ENCODE peak calls at places on chromosome 21, in ten cellular contexts. One of them, this sample, is unnamed.

GRCh38 chr21:31988492-31989285 is 115.9 kb downstream of the HUNK start:
- DNase-seq in mucosa of descending colon: no peak
- DNase-seq in activated CD4-positive, alpha-beta T cell treated with anti-CD3 and anti-CD28 coated beads for 36 hours: no peak
- DNase-seq in OCI-M1: no peak
- DNase-seq in lower leg skin: peak; percentile 76
- DNase-seq in glomerular endothelial cell: no peak
- DNase-seq in IMR-90: peak; percentile 32
- DNase-seq in stimulated activated CD8-positive, alpha-beta memory T cell treated with anti-CD3 and anti-CD28 coated beads, Interleukin-12 subunit alpha, Interleukin-12 subunit beta, amount 100 ng/mL, for 4 hours: no peak
- DNase-seq in activated CD8-positive, alpha-beta T cell treated with anti-CD3 and anti-CD28 coated beads for 36 hours: no peak
- DNase-seq in HTR-8/SVneo: no peak
- DNase-seq in this sample: no peak

GRCh38 chr21:45848352-45848751 is 133.2 kb upstream of the COL6A1 start:
- DNase-seq in mucosa of descending colon: no peak
- DNase-seq in activated CD4-positive, alpha-beta T cell treated with anti-CD3 and anti-CD28 coated beads for 36 hours: no peak
- DNase-seq in OCI-M1: no peak
- DNase-seq in lower leg skin: no peak
- DNase-seq in glomerular endothelial cell: no peak
- DNase-seq in IMR-90: no peak
- DNase-seq in stimulated activated CD8-positive, alpha-beta memory T cell treated with anti-CD3 and anti-CD28 coated beads, Interleukin-12 subunit alpha, Interleukin-12 subunit beta, amount 100 ng/mL, for 4 hours: no peak
- DNase-seq in activated CD8-positive, alpha-beta T cell treated with anti-CD3 and anti-CD28 coated beads for 36 hours: no peak
- DNase-seq in HTR-8/SVneo: no peak
- DNase-seq in this sample: no peak

GRCh38 chr21:34933609-34934345 is 115.3 kb downstream of the RUNX1 start:
- DNase-seq in mucosa of descending colon: no peak
- DNase-seq in activated CD4-positive, alpha-beta T cell treated with anti-CD3 and anti-CD28 coated beads for 36 hours: peak; percentile 40
- DNase-seq in OCI-M1: peak; percentile 86
- DNase-seq in lower leg skin: no peak
- DNase-seq in glomerular endothelial cell: no peak
- DNase-seq in IMR-90: no peak
- DNase-seq in stimulated activated CD8-positive, alpha-beta memory T cell treated with anti-CD3 and anti-CD28 coated beads, Interleukin-12 subunit alpha, Interleukin-12 subunit beta, amount 100 ng/mL, for 4 hours: no peak
- DNase-seq in activated CD8-positive, alpha-beta T cell treated with anti-CD3 and anti-CD28 coated beads for 36 hours: peak; percentile 49
- DNase-seq in HTR-8/SVneo: no peak
- DNase-seq in this sample: no peak

GRCh38 chr21:26041441-26042180 is 129.0 kb downstream of the APP start:
- DNase-seq in mucosa of descending colon: no peak
- DNase-seq in activated CD4-positive, alpha-beta T cell treated with anti-CD3 and anti-CD28 coated beads for 36 hours: no peak
- DNase-seq in OCI-M1: no peak
- DNase-seq in lower leg skin: no peak
- DNase-seq in glomerular endothelial cell: no peak
- DNase-seq in IMR-90: peak; percentile 63
- DNase-seq in stimulated activated CD8-positive, alpha-beta memory T cell treated with anti-CD3 and anti-CD28 coated beads, Interleukin-12 subunit alpha, Interleukin-12 subunit beta, amount 100 ng/mL, for 4 hours: no peak
- DNase-seq in activated CD8-positive, alpha-beta T cell treated with anti-CD3 and anti-CD28 coated beads for 36 hours: no peak
- DNase-seq in HTR-8/SVneo: peak; percentile 11
- DNase-seq in this sample: no peak

GRCh38 chr21:43986544-43987451 is 25.3 kb upstream of the TRAPPC10 start:
- DNase-seq in mucosa of descending colon: no peak
- DNase-seq in activated CD4-positive, alpha-beta T cell treated with anti-CD3 and anti-CD28 coated beads for 36 hours: no peak
- DNase-seq in OCI-M1: no peak
- DNase-seq in lower leg skin: no peak
- DNase-seq in glomerular endothelial cell: no peak
- DNase-seq in IMR-90: no peak
- DNase-seq in stimulated activated CD8-positive, alpha-beta memory T cell treated with anti-CD3 and anti-CD28 coated beads, Interleukin-12 subunit alpha, Interleukin-12 subunit beta, amount 100 ng/mL, for 4 hours: no peak
- DNase-seq in activated CD8-positive, alpha-beta T cell treated with anti-CD3 and anti-CD28 coated beads for 36 hours: no peak
- DNase-seq in HTR-8/SVneo: no peak
- DNase-seq in this sample: no peak

GRCh38 chr21:43294194-43294902 is 125.5 kb downstream of the CRYAA start:
- DNase-seq in mucosa of descending colon: peak; percentile 22
- DNase-seq in activated CD4-positive, alpha-beta T cell treated with anti-CD3 and anti-CD28 coated beads for 36 hours: no peak
- DNase-seq in OCI-M1: no peak
- DNase-seq in lower leg skin: no peak
- DNase-seq in glomerular endothelial cell: no peak
- DNase-seq in IMR-90: no peak
- DNase-seq in stimulated activated CD8-positive, alpha-beta memory T cell treated with anti-CD3 and anti-CD28 coated beads, Interleukin-12 subunit alpha, Interleukin-12 subunit beta, amount 100 ng/mL, for 4 hours: no peak
- DNase-seq in activated CD8-positive, alpha-beta T cell treated with anti-CD3 and anti-CD28 coated beads for 36 hours: no peak
- DNase-seq in HTR-8/SVneo: no peak
- DNase-seq in this sample: no peak

GRCh38 chr21:38869946-38870345 is 64.2 kb downstream of the ETS2 start:
- DNase-seq in mucosa of descending colon: no peak
- DNase-seq in activated CD4-positive, alpha-beta T cell treated with anti-CD3 and anti-CD28 coated beads for 36 hours: no peak
- DNase-seq in OCI-M1: peak; percentile 36
- DNase-seq in lower leg skin: no peak
- DNase-seq in glomerular endothelial cell: no peak
- DNase-seq in IMR-90: peak; percentile 71
- DNase-seq in stimulated activated CD8-positive, alpha-beta memory T cell treated with anti-CD3 and anti-CD28 coated beads, Interleukin-12 subunit alpha, Interleukin-12 subunit beta, amount 100 ng/mL, for 4 hours: no peak
- DNase-seq in activated CD8-positive, alpha-beta T cell treated with anti-CD3 and anti-CD28 coated beads for 36 hours: no peak
- DNase-seq in HTR-8/SVneo: no peak
- DNase-seq in this sample: no peak

GRCh38 chr21:44510508-44511218 is 29.3 kb downstream of the KRTAP10-1 start:
- DNase-seq in mucosa of descending colon: peak; percentile 69
- DNase-seq in activated CD4-positive, alpha-beta T cell treated with anti-CD3 and anti-CD28 coated beads for 36 hours: peak; percentile 89
- DNase-seq in OCI-M1: peak; percentile 80
- DNase-seq in lower leg skin: no peak
- DNase-seq in glomerular endothelial cell: no peak
- DNase-seq in IMR-90: no peak
- DNase-seq in stimulated activated CD8-positive, alpha-beta memory T cell treated with anti-CD3 and anti-CD28 coated beads, Interleukin-12 subunit alpha, Interleukin-12 subunit beta, amount 100 ng/mL, for 4 hours: peak; percentile 60
- DNase-seq in activated CD8-positive, alpha-beta T cell treated with anti-CD3 and anti-CD28 coated beads for 36 hours: peak; percentile 78
- DNase-seq in HTR-8/SVneo: peak; percentile 74
- DNase-seq in this sample: peak; percentile 50

GRCh38 chr21:39073063-39073462 is 110.2 kb downstream of the PSMG1 start:
- DNase-seq in mucosa of descending colon: no peak
- DNase-seq in activated CD4-positive, alpha-beta T cell treated with anti-CD3 and anti-CD28 coated beads for 36 hours: no peak
- DNase-seq in OCI-M1: no peak
- DNase-seq in lower leg skin: no peak
- DNase-seq in glomerular endothelial cell: no peak
- DNase-seq in IMR-90: no peak
- DNase-seq in stimulated activated CD8-positive, alpha-beta memory T cell treated with anti-CD3 and anti-CD28 coated beads, Interleukin-12 subunit alpha, Interleukin-12 subunit beta, amount 100 ng/mL, for 4 hours: no peak
- DNase-seq in activated CD8-positive, alpha-beta T cell treated with anti-CD3 and anti-CD28 coated beads for 36 hours: no peak
- DNase-seq in HTR-8/SVneo: no peak
- DNase-seq in this sample: no peak

GRCh38 chr21:14480601-14481000 is 65.5 kb downstream of the SAMSN1 start:
- DNase-seq in mucosa of descending colon: no peak
- DNase-seq in activated CD4-positive, alpha-beta T cell treated with anti-CD3 and anti-CD28 coated beads for 36 hours: no peak
- DNase-seq in OCI-M1: no peak
- DNase-seq in lower leg skin: no peak
- DNase-seq in glomerular endothelial cell: no peak
- DNase-seq in IMR-90: no peak
- DNase-seq in stimulated activated CD8-positive, alpha-beta memory T cell treated with anti-CD3 and anti-CD28 coated beads, Interleukin-12 subunit alpha, Interleukin-12 subunit beta, amount 100 ng/mL, for 4 hours: no peak
- DNase-seq in activated CD8-positive, alpha-beta T cell treated with anti-CD3 and anti-CD28 coated beads for 36 hours: no peak
- DNase-seq in HTR-8/SVneo: no peak
- DNase-seq in this sample: no peak

GRCh38 chr21:14773777-14774345 is 227.7 kb upstream of the SAMSN1 start:
- DNase-seq in mucosa of descending colon: peak; percentile 19
- DNase-seq in activated CD4-positive, alpha-beta T cell treated with anti-CD3 and anti-CD28 coated beads for 36 hours: peak; percentile 75
- DNase-seq in OCI-M1: peak; percentile 92
- DNase-seq in lower leg skin: no peak
- DNase-seq in glomerular endothelial cell: peak; percentile 29
- DNase-seq in IMR-90: no peak
- DNase-seq in stimulated activated CD8-positive, alpha-beta memory T cell treated with anti-CD3 and anti-CD28 coated beads, Interleukin-12 subunit alpha, Interleukin-12 subunit beta, amount 100 ng/mL, for 4 hours: peak; percentile 3
- DNase-seq in activated CD8-positive, alpha-beta T cell treated with anti-CD3 and anti-CD28 coated beads for 36 hours: peak; percentile 79
- DNase-seq in HTR-8/SVneo: peak; percentile 9
- DNase-seq in this sample: peak; percentile 44

GRCh38 chr21:17775431-17776126 is 43.6 kb downstream of the C21orf91 start:
- DNase-seq in mucosa of descending colon: peak; percentile 76
- DNase-seq in activated CD4-positive, alpha-beta T cell treated with anti-CD3 and anti-CD28 coated beads for 36 hours: peak; percentile 69
- DNase-seq in OCI-M1: no peak
- DNase-seq in lower leg skin: no peak
- DNase-seq in glomerular endothelial cell: no peak
- DNase-seq in IMR-90: no peak
- DNase-seq in stimulated activated CD8-positive, alpha-beta memory T cell treated with anti-CD3 and anti-CD28 coated beads, Interleukin-12 subunit alpha, Interleukin-12 subunit beta, amount 100 ng/mL, for 4 hours: peak; percentile 56
- DNase-seq in activated CD8-positive, alpha-beta T cell treated with anti-CD3 and anti-CD28 coated beads for 36 hours: peak; percentile 82
- DNase-seq in HTR-8/SVneo: no peak
- DNase-seq in this sample: no peak